ENCODE peak calls at places on chromosomes 4 and X, in six cellular contexts. F is tibial artery, Z is cardiac muscle cell, U is body of pancreas, D is neuronal stem cell, A is H9. V is an unnamed sample. For H3K4me1, the result is how much of the 10 kb centered on the place peaks cover.

GRCh38 chr4:127410201-127410600 is 222.6 kb upstream of the INTU start:
- DNase-seq in F (peak), Z (no peak), U (no peak), D (no peak), A (no peak), V (no peak)

GRCh38 chr4:122218762-122219161 is 66.6 kb downstream of the BLTP1 start:
- DNase-seq in F (no peak), Z (peak), U (no peak), D (no peak), A (no peak), V (no peak)

GRCh38 chr4:47856713-47857112 is 18.8 kb upstream of the CORIN start:
- DNase-seq in F (no peak), Z (no peak), U (no peak), D (no peak), A (no peak), V (no peak)

GRCh38 chrX:13194291-13195103 is 125.4 kb downstream of the ATXN3L start:
- DNase-seq in F (no peak), Z (no peak), U (no peak), D (no peak), A (no peak), V (no peak)

GRCh38 chr4:78517050-78517652 is 34.4 kb upstream of the ANXA3 start:
- DNase-seq in F (no peak), Z (peak), U (no peak), D (peak), A (no peak), V (no peak)

GRCh38 chr4:100494166-100494565 is 23.7 kb downstream of the EMCN start:
- DNase-seq in F (no peak), Z (no peak), U (no peak), D (no peak), A (no peak), V (no peak)

GRCh38 chr4:29046716-29047115 is 1673.5 kb upstream of the PCDH7 start:
- DNase-seq in F (no peak), Z (peak), U (no peak), D (no peak), A (no peak), V (no peak)

GRCh38 chr4:74886490-74886889 is 46.4 kb upstream of the PARM1 start:
- DNase-seq in F (no peak), Z (peak), U (no peak), D (no peak), A (no peak), V (peak)

GRCh38 chrX:152025656-152026440 is 51.4 kb upstream of the GABRE start:
- DNase-seq in F (no peak), Z (no peak), U (no peak), D (no peak), A (no peak), V (no peak)

GRCh38 chrX:77894921-77895886 is at the start of gene MAGT1:
- DNase-seq in F (peak), Z (peak), U (peak), D (peak), A (peak), V (peak)

GRCh38 chrX:107467271-107467670 is 17.8 kb downstream of the FRMPD3 start:
- DNase-seq in F (no peak), Z (no peak), U (no peak), D (no peak), A (no peak), V (no peak)

GRCh38 chr4:135177323-135177722 is 975.7 kb upstream of the PABPC4L start:
- DNase-seq in F (no peak), Z (no peak), U (no peak), D (no peak), A (no peak), V (no peak)

GRCh38 chr4:3612934-3613333 is 80.7 kb upstream of the LRPAP1 start:
- DNase-seq in F (no peak), Z (no peak), U (no peak), D (no peak), A (no peak), V (no peak)

GRCh38 chr4:57110635-57111546 is 706 bp upstream of the IGFBP7 start:
- DNase-seq in F (peak), Z (peak), U (peak), D (peak), A (peak), V (peak)

GRCh38 chrX:78321809-78322208 is 5.6 kb downstream of the CYSLTR1 start:
- DNase-seq in F (peak), Z (no peak), U (peak), D (no peak), A (no peak), V (peak)

GRCh38 chr4:120838784-120839183 is 83.7 kb downstream of the PRDM5 start:
- DNase-seq in F (no peak), Z (no peak), U (no peak), D (no peak), A (no peak), V (no peak)

GRCh38 chrX:40094900-40095587 is 2.7 kb downstream of the BCOR start:
- DNase-seq in F (no peak), Z (no peak), U (no peak), D (no peak), A (peak), V (no peak)

GRCh38 chrX:20211261-20211786 is 55.4 kb downstream of the RPS6KA3 start:
- DNase-seq in F (no peak), Z (no peak), U (no peak), D (no peak), A (no peak), V (no peak)

GRCh38 chrX:46180258-46180687 is 364.9 kb downstream of the ZNF674 start:
- DNase-seq in F (no peak), Z (peak), U (no peak), D (peak), A (no peak), V (no peak)

GRCh38 chr4:130808492-130808891 is 1712.5 kb downstream of the C4orf33 start:
- DNase-seq in F (no peak), Z (peak), U (no peak), D (no peak), A (no peak), V (no peak)

GRCh38 chrX:100962811-100963210 is 6.7 kb upstream of the ARL13A start:
- DNase-seq in F (no peak), Z (no peak), U (no peak), D (no peak), A (no peak), V (no peak)

GRCh38 chrX:12770440-12770839 is 20.8 kb upstream of the PRPS2 start:
- DNase-seq in F (no peak), Z (peak), U (no peak), D (no peak), A (no peak), V (no peak)

GRCh38 chr4:526971-527460 is 28.0 kb downstream of the PIGG start:
- DNase-seq in F (no peak), Z (no peak), U (no peak), D (no peak), A (no peak), V (no peak)

GRCh38 chrX:7316887-7317286 is 168.9 kb upstream of the PUDP start:
- DNase-seq in F (no peak), Z (no peak), U (no peak), D (no peak), A (no peak), V (no peak)

GRCh38 chrX:124435616-124436015 is 89.3 kb downstream of the SH2D1A start:
- DNase-seq in F (no peak), Z (no peak), U (no peak), D (no peak), A (no peak), V (no peak)

GRCh38 chr4:87105101-87105852 is 115.1 kb downstream of the KLHL8 start:
- DNase-seq in F (no peak), Z (no peak), U (no peak), D (no peak), A (no peak), V (no peak)
- H3K4me1 ChIP-seq in F (under half), Z (under half), U (under half), D (under half), A (under half), V (under half)

DNA sequence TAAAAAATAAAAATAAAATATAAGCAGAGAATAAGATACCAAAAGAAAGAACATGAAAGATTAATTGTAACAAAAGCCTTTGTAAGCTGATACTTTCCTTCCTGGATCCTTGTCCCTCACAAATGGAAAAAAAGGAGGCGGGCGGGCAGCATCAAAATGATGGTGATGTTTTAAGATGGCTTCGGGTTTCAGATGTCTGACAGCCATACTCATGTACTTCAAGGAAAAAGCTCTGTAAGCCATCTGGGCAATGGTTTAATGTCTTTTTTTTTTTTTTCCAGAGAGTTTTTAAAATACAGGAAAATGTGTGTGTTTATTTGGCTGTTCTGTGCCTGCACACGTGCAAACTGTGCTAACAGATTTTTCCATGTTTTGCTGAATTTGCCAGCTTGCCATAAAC is 36.0 kb downstream of the AFAP1 start:
- DNase-seq in F (no peak), Z (no peak), U (no peak), D (no peak), A (no peak), V (no peak)
- H3K4me1 ChIP-seq in F (under half), Z (half or more), U (under half), D (half or more), A (under half), V (under half)

GRCh38 chr4:73452953-73453700 is 17.1 kb downstream of the AFP start:
- DNase-seq in F (no peak), Z (peak), U (no peak), D (no peak), A (no peak), V (no peak)
- H3K4me1 ChIP-seq in F (under half), Z (under half), U (under half), D (under half), A (under half), V (under half)

DNA sequence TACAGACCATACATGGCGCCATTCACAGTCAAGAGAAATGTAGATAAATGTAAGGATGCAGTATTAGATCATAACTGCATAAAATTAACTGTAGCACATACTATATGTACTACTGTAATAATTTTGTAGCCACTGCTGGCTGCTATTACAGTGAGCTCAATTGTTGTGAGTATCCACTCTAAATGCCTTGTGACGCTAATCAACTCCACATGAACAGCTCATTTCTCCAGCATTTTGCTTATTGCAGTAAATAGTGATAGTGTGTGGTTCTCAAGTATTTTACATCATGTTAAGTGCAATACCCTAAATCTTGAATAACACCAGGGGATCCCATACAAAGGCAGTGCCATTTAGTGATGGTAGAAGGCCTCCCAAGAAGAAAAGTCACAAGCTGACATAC is 21.2 kb downstream of the FGFBP1 start:
- DNase-seq in F (no peak), Z (no peak), U (no peak), D (no peak), A (no peak), V (no peak)
- H3K4me1 ChIP-seq in F (under half), Z (under half), U (under half), D (under half), A (under half), V (under half)

DNA sequence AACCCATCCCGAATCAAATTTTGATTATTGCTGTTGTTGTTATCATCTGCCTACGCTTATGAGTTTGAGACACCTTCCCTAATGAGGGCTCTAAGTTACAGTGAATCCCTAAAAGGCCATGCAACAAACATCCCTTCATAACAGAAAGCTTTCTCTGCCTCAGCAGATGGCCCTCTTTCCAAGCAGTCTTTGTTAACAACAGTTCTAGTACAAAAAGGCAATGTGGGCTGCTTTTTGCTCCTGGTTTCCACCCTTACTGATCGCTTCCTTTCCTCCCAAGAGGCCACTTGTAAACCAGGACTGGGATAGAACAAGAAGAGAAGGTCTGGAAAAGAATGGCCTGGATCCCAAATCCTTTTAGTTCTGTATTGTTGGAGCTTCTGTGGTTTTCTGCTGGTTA is 24.2 kb downstream of the GPC4 start:
- DNase-seq in F (no peak), Z (no peak), U (no peak), D (no peak), A (no peak), V (no peak)
- H3K4me1 ChIP-seq in F (under half), Z (under half), U (under half), D (under half), A (under half), V (under half)

DNA sequence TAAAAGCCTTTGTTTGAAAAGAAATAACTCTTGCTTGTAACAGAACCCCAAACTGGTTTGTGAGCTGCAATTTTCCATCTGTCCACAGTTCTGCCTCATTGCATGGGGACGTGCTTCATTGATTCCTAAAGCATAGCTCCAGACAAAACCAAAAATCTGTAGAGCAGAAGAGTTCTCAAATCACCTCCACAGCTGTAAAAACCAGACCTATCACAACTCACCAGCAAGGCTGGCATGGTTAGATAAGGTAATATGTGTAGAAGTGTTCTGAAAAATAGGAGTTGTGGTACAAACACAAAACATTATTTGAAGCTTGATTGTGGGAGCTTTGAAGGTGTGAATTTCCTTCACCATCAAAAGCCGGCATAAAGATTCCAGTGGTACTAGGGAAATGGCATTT is 12.5 kb upstream of the RAB28 start:
- DNase-seq in F (no peak), Z (no peak), U (no peak), D (no peak), A (no peak), V (no peak)
- H3K4me1 ChIP-seq in F (under half), Z (under half), U (under half), D (under half), A (under half), V (under half)

GRCh38 chr4:73836373-73837269 is at the start of gene CXCL6:
- DNase-seq in F (no peak), Z (peak), U (peak), D (peak), A (peak), V (peak)

GRCh38 chr4:73831569-73831968 is 4.9 kb upstream of the CXCL6 start:
- DNase-seq in F (no peak), Z (peak), U (no peak), D (no peak), A (no peak), V (no peak)

GRCh38 chr4:73828945-73829344 is 7.5 kb upstream of the CXCL6 start:
- DNase-seq in F (no peak), Z (peak), U (no peak), D (no peak), A (no peak), V (no peak)

DNA sequence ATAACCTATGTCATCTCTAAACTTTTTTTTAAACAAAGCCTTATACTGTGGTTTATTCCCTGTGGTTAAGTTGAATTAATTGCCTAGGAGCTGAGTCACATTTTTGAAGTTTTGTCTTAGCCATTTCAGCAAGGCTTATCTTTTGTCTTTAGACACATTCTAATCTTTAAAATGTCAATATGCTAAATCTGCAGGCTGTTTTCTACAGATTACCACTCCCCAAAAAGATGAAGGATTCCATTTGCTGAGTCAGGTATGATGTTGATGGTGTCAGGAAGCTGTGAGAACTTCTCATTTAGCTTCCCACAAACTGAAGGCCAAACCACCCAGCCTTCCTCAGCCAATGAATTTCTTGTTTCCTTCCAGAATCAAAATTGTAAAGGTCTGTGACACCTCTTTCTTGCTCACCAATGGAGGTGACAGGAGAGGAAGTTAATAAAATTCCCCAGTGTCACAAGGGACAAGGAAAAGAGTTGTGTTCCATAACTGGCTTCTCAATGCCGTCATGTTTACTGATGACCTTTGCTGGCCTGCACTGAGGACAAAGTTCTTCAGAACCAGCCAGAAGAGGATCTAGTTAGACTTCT is 3.7 kb upstream of the CXCL6 start:
- DNase-seq in F (no peak), Z (peak), U (no peak), D (no peak), A (no peak), V (no peak)
- H3K4me1 ChIP-seq in F (under half), Z (under half), U (under half), D (under half), A (under half), V (under half)